ENCODE peak calls at places on chromosomes 7 and 10, in five cellular contexts. E is stimulated activated CD4-positive, alpha-beta T cell treated with anti-CD3 and anti-CD28 coated beads, Interleukin-2, amount 100 ng/mL, for 48 hours; T is EL; Y is osteoblast; I is NAMALWA. O is an unnamed sample.

GRCh38 chr7:135441791-135442190 is 68.1 kb downstream of the CNOT4 start:
- DNase-seq in E (no peak), T (peak; percentile 28), Y (peak; percentile 31), I (no peak), O (peak; percentile 45)

GRCh38 chr7:128691227-128691626 is 19.1 kb downstream of the GARIN1A start:
- DNase-seq in E (no peak), T (no peak), Y (no peak), I (no peak), O (no peak)

GRCh38 chr10:117989962-117990361 is 56.8 kb downstream of the RAB11FIP2 start:
- DNase-seq in E (no peak), T (no peak), Y (no peak), I (no peak), O (no peak)

GRCh38 chr10:84665883-84666463 is 337.6 kb downstream of the CCSER2 start:
- DNase-seq in E (peak; percentile 14), T (peak; percentile 8), Y (no peak), I (peak; percentile 71), O (peak; percentile 65)

GRCh38 chr10:34764347-34764991 is 50.6 kb downstream of the PARD3 start:
- DNase-seq in E (no peak), T (no peak), Y (no peak), I (no peak), O (no peak)

GRCh38 chr7:114183311-114184105 is 231.1 kb upstream of the FOXP2 start:
- DNase-seq in E (no peak), T (no peak), Y (no peak), I (no peak), O (no peak)

GRCh38 chr10:100831742-100832141 is 81.0 kb upstream of the SLF2 start:
- DNase-seq in E (no peak), T (no peak), Y (peak; percentile 42), I (no peak), O (no peak)

GRCh38 chr10:129404091-129404490 is 63.0 kb upstream of the MGMT start:
- DNase-seq in E (no peak), T (no peak), Y (no peak), I (no peak), O (no peak)

GRCh38 chr7:139730746-139731612 is 46.8 kb downstream of the HIPK2 start:
- DNase-seq in E (no peak), T (no peak), Y (no peak), I (no peak), O (no peak)

GRCh38 chr7:32500922-32501341 is 5.6 kb downstream of the AVL9 start:
- DNase-seq in E (no peak), T (peak; percentile 59), Y (no peak), I (peak; percentile 51), O (peak; percentile 58)

GRCh38 chr7:101299511-101300464 is 21.8 kb downstream of the IFT22 start:
- DNase-seq in E (no peak), T (no peak), Y (no peak), I (no peak), O (no peak)

GRCh38 chr10:34433241-34434076 is 381.6 kb downstream of the PARD3 start:
- DNase-seq in E (no peak), T (peak; percentile 76), Y (peak; percentile 74), I (no peak), O (no peak)

GRCh38 chr7:42900842-42901241 is 11.0 kb downstream of the C7orf25 start:
- DNase-seq in E (no peak), T (no peak), Y (no peak), I (no peak), O (no peak)

GRCh38 chr7:28804990-28805389 is 153.1 kb downstream of the TRIL start:
- DNase-seq in E (no peak), T (peak; percentile 80), Y (peak; percentile 92), I (no peak), O (no peak)

GRCh38 chr7:134690016-134690415 is 43.4 kb downstream of the BPGM start:
- DNase-seq in E (no peak), T (peak; percentile 66), Y (no peak), I (peak; percentile 34), O (no peak)

GRCh38 chr10:86690657-86691084 is 22.4 kb downstream of the LDB3 start:
- DNase-seq in E (no peak), T (no peak), Y (no peak), I (no peak), O (no peak)

GRCh38 chr7:149720372-149721083 is 52.9 kb downstream of the ZNF467 start:
- DNase-seq in E (no peak), T (no peak), Y (peak; percentile 66), I (no peak), O (no peak)

GRCh38 chr10:52701647-52702046 is 70.9 kb downstream of the MBL2 start:
- DNase-seq in E (no peak), T (no peak), Y (no peak), I (no peak), O (no peak)

GRCh38 chr10:75099952-75100763 is 11.3 kb upstream of the SAMD8 start:
- DNase-seq in E (peak; percentile 85), T (peak; percentile 64), Y (peak; percentile 98), I (peak; percentile 54), O (peak; percentile 89)

GRCh38 chr7:137423321-137423720 is 79.8 kb upstream of the PTN start:
- DNase-seq in E (no peak), T (no peak), Y (peak; percentile 82), I (no peak), O (no peak)

GRCh38 chr7:27143022-27143949 is at the start of gene HOXA5:
- DNase-seq in E (no peak), T (peak; percentile 83), Y (peak; percentile 96), I (no peak), O (no peak)

GRCh38 chr10:125232841-125233240 is 72.5 kb upstream of the CTBP2 start:
- DNase-seq in E (no peak), T (peak; percentile 49), Y (no peak), I (no peak), O (no peak)